ENCODE peak calls at places on chromosome 15, in six cellular contexts. L is fibroblast of mammary gland; S is cardiac muscle cell; I is Karpas-422; R is activated CD4-positive, alpha-beta T cell treated with anti-CD3 and anti-CD28 coated beads, Interleukin-2, amount 50 U/mL, for 24 hours; D is NK-92 treated with Interleukin-12 subunit alpha and Interleukin-12 subunit beta, amount 100 ng/mL, for 24 hours. J is an unnamed sample.

GRCh38 chr15:32908135-32908801 is 190.5 kb downstream of the GREM1 start:
- DNase-seq in L (peak; percentile 19), S (peak; percentile 81), I (peak; percentile 84), R (no peak), D (no peak), J (peak; percentile 83)

GRCh38 chr15:62665449-62665848 is 377.1 kb upstream of the TPM1 start:
- DNase-seq in L (peak; percentile 58), S (peak; percentile 93), I (no peak), R (no peak), D (no peak), J (no peak)

GRCh38 chr15:64285150-64285549 is 70.8 kb downstream of the CSNK1G1 start:
- DNase-seq in L (no peak), S (no peak), I (no peak), R (no peak), D (no peak), J (no peak)

GRCh38 chr15:72236381-72237285 is 5.6 kb upstream of the PKM start:
- DNase-seq in L (peak; percentile 16), S (no peak), I (no peak), R (no peak), D (no peak), J (no peak)

GRCh38 chr15:90101130-90101968 is 919 bp downstream of the IDH2 start:
- DNase-seq in L (peak; percentile 11), S (peak; percentile 36), I (peak; percentile 78), R (no peak), D (no peak), J (peak; percentile 44)

GRCh38 chr15:56215769-56216168 is 27.9 kb downstream of the RFX7 start:
- DNase-seq in L (peak; percentile 81), S (peak; percentile 70), I (no peak), R (no peak), D (no peak), J (no peak)

GRCh38 chr15:80695911-80696651 is 971 bp downstream of the ABHD17C start:
- DNase-seq in L (peak; percentile 17), S (peak; percentile 26), I (no peak), R (no peak), D (no peak), J (peak; percentile 52)

GRCh38 chr15:62888628-62889027 is 153.9 kb upstream of the TPM1 start:
- DNase-seq in L (peak; percentile 64), S (no peak), I (no peak), R (no peak), D (no peak), J (no peak)

GRCh38 chr15:68774521-68775293 is 46.0 kb downstream of the ANP32A start:
- DNase-seq in L (no peak), S (peak; percentile 74), I (no peak), R (no peak), D (no peak), J (no peak)

GRCh38 chr15:59532770-59533379 is 78.7 kb upstream of the GCNT3 start:
- DNase-seq in L (peak; percentile 46), S (peak; percentile 64), I (peak; percentile 86), R (no peak), D (no peak), J (peak; percentile 91)

GRCh38 chr15:53534105-53534839 is 225.2 kb downstream of the WDR72 start:
- DNase-seq in L (no peak), S (no peak), I (no peak), R (no peak), D (no peak), J (no peak)

GRCh38 chr15:54772663-54773062 is 424.1 kb downstream of the RSL24D1 start:
- DNase-seq in L (no peak), S (no peak), I (no peak), R (no peak), D (no peak), J (no peak)

GRCh38 chr15:62821384-62822131 is 221.0 kb upstream of the TPM1 start:
- DNase-seq in L (no peak), S (no peak), I (no peak), R (no peak), D (no peak), J (no peak)

GRCh38 chr15:67820992-67821783 is 4.1 kb upstream of the SKOR1 start:
- DNase-seq in L (peak; percentile 45), S (peak; percentile 70), I (no peak), R (no peak), D (no peak), J (no peak)

GRCh38 chr15:58252586-58253323 is 114.6 kb downstream of the AQP9 start:
- DNase-seq in L (no peak), S (no peak), I (no peak), R (no peak), D (no peak), J (no peak)

GRCh38 chr15:79606831-79607355 is 174.8 kb downstream of the MINAR1 start:
- DNase-seq in L (no peak), S (no peak), I (no peak), R (no peak), D (no peak), J (no peak)

GRCh38 chr15:87416591-87417257 is 839.8 kb downstream of the NTRK3 start:
- DNase-seq in L (no peak), S (no peak), I (no peak), R (no peak), D (no peak), J (no peak)

GRCh38 chr15:62969442-62970089 is 73.0 kb upstream of the TPM1 start:
- DNase-seq in L (no peak), S (no peak), I (no peak), R (no peak), D (no peak), J (peak; percentile 10)

GRCh38 chr15:32730677-32731654 is 13.2 kb downstream of the GREM1 start:
- DNase-seq in L (no peak), S (peak; percentile 56), I (no peak), R (no peak), D (no peak), J (no peak)

GRCh38 chr15:77097317-77097721 is 26.4 kb upstream of the TSPAN3 start:
- DNase-seq in L (no peak), S (no peak), I (no peak), R (no peak), D (no peak), J (no peak)

GRCh38 chr15:67124911-67125588 is 59.6 kb downstream of the SMAD3 start:
- DNase-seq in L (peak; percentile 60), S (no peak), I (no peak), R (no peak), D (no peak), J (no peak)

GRCh38 chr15:98067339-98067738 is 106.8 kb downstream of the ARRDC4 start:
- DNase-seq in L (no peak), S (no peak), I (no peak), R (no peak), D (no peak), J (no peak)

GRCh38 chr15:49895337-49896223 is 223.5 kb downstream of the ATP8B4 start:
- DNase-seq in L (peak; percentile 42), S (peak; percentile 92), I (no peak), R (no peak), D (no peak), J (no peak)

GRCh38 chr15:76991741-76992645 is 2.9 kb upstream of the PSTPIP1 start:
- DNase-seq in L (no peak), S (no peak), I (no peak), R (no peak), D (no peak), J (no peak)

GRCh38 chr15:65827065-65827464 is 35.0 kb upstream of the DENND4A start:
- DNase-seq in L (no peak), S (no peak), I (no peak), R (no peak), D (no peak), J (no peak)